ENCODE peak calls at places on chromosomes 12 and 14, in five cellular contexts. P, Z, Q, X and C are unnamed samples.

GRCh38 chr12:119839201-119839600 is 37.9 kb downstream of the CIT start:
- DNase-seq in X (no peak), Q (no peak), P (no peak), Z (no peak), C (no peak)

GRCh38 chr12:65561798-65562382 is 262.4 kb upstream of the HMGA2 start:
- DNase-seq in Z (peak; percentile 78), Q (no peak), X (no peak), P (no peak), C (no peak)

GRCh38 chr14:37595809-37596595 is 573 bp downstream of the TTC6 start:
- DNase-seq in P (no peak), Z (no peak), X (no peak), Q (peak; percentile 46), C (peak; percentile 91)

GRCh38 chr12:127383281-127383680 is 883.7 kb upstream of the TMEM132C start:
- DNase-seq in Q (no peak), Z (no peak), P (no peak), X (no peak), C (no peak)

GRCh38 chr12:57658890-57659289 is 25.9 kb upstream of the B4GALNT1 start:
- DNase-seq in Q (no peak), P (no peak), X (no peak), Z (no peak), C (no peak)

GRCh38 chr14:65096323-65097089 is 5.8 kb downstream of the MAX start:
- DNase-seq in X (peak; percentile 52), P (no peak), Z (peak; percentile 77), Q (no peak), C (no peak)

GRCh38 chr12:89682284-89682683 is 26.4 kb downstream of the ATP2B1 start:
- DNase-seq in P (no peak), Z (no peak), X (no peak), Q (no peak), C (no peak)

GRCh38 chr12:92619730-92620684 is 82.8 kb upstream of the PLEKHG7 start:
- DNase-seq in Q (no peak), Z (peak; percentile 17), P (no peak), X (no peak), C (no peak)

GRCh38 chr12:84624601-84625000 is 288.0 kb downstream of the SLC6A15 start:
- DNase-seq in P (no peak), Q (no peak), Z (no peak), X (no peak), C (no peak)

GRCh38 chr12:124361996-124362395 is 67.1 kb downstream of the RFLNA start:
- DNase-seq in X (no peak), P (no peak), Q (no peak), Z (no peak), C (no peak)

GRCh38 chr12:19454837-19455236 is 15.5 kb downstream of the AEBP2 start:
- DNase-seq in Q (no peak), X (no peak), Z (no peak), P (no peak), C (no peak)

GRCh38 chr12:67366530-67367196 is 97.5 kb downstream of the CAND1 start:
- DNase-seq in Z (peak; percentile 85), P (no peak), Q (no peak), X (no peak), C (no peak)

GRCh38 chr12:62693291-62694040 is 226.8 kb downstream of the MON2 start:
- DNase-seq in P (no peak), X (no peak), Z (peak; percentile 55), Q (no peak), C (no peak)

GRCh38 chr14:56299306-56299984 is 181.2 kb downstream of the PELI2 start:
- DNase-seq in Q (no peak), X (no peak), Z (no peak), P (no peak), C (no peak)

GRCh38 chr14:39773387-39773786 is 341.2 kb upstream of the FBXO33 start:
- DNase-seq in Z (no peak), P (no peak), X (no peak), Q (no peak), C (no peak)

GRCh38 chr12:66061557-66062279 is 68.8 kb downstream of the LLPH start:
- DNase-seq in Q (no peak), X (no peak), P (no peak), Z (peak; percentile 26), C (no peak)

GRCh38 chr14:79856357-79856756 is 354.9 kb downstream of the DIO2 start:
- DNase-seq in P (no peak), X (no peak), Q (no peak), Z (peak; percentile 66), C (no peak)

GRCh38 chr14:98889107-98889835 is 382.7 kb downstream of the BCL11B start:
- DNase-seq in P (no peak), Q (no peak), X (no peak), Z (no peak), C (no peak)

GRCh38 chr14:99322731-99323599 is 51.0 kb upstream of the BCL11B start:
- DNase-seq in P (no peak), Z (no peak), Q (no peak), X (no peak), C (peak; percentile 41)

GRCh38 chr14:100241279-100241678 is 2.3 kb downstream of the YY1 start:
- DNase-seq in P (no peak), Q (no peak), X (no peak), Z (no peak), C (no peak)

GRCh38 chr14:72254940-72255472 is 322.8 kb downstream of the RGS6 start:
- DNase-seq in Z (no peak), X (no peak), P (no peak), Q (no peak), C (no peak)

GRCh38 chr14:91870001-91870400 is 2.7 kb upstream of the TC2N start:
- DNase-seq in P (no peak), X (no peak), Z (no peak), Q (peak; percentile 94), C (no peak)

GRCh38 chr12:57998251-57998650 is 56.9 kb downstream of the ATP23 start:
- DNase-seq in Z (no peak), X (no peak), Q (no peak), P (no peak), C (no peak)

GRCh38 chr12:53184828-53185227 is 4.1 kb upstream of the CSAD start:
- DNase-seq in P (no peak), Z (no peak), Q (no peak), X (no peak), C (no peak)

GRCh38 chr12:103241184-103241583 is 254.6 kb downstream of the C12orf42 start:
- DNase-seq in Q (no peak), Z (no peak), X (no peak), P (no peak), C (no peak)

GRCh38 chr12:87930033-87930432 is 99.2 kb downstream of the C12orf50 start:
- DNase-seq in Z (peak; percentile 43), X (no peak), Q (no peak), P (no peak), C (no peak)

DNA sequence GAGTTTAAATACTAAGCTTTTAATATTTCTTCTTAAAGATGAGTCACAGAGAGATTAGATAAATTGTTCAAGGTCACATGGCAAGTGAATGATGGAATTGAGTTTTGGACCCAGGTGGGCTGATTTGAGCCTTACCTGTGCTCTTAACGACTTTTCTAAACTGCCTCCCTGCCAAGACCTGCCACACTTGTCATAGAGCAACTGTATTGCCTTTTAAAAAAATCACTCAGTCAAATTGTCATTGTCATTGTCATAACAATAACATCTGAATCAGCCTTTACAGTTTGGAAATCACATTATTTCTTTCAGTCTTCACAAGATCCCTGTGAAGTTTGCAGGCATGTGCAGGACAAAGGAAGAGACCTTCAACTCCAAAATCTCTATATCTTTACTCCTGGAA is 25.7 kb downstream of the SLC4A8 start:
- DNase-seq in Q (no peak), Z (no peak), P (no peak), X (no peak), C (no peak)
- H3K4me3 ChIP-seq in Q (no peak overlapping the region), Z (no peak overlapping the region), P (no peak overlapping the region), X (no peak overlapping the region), C (no peak overlapping the region)

DNA sequence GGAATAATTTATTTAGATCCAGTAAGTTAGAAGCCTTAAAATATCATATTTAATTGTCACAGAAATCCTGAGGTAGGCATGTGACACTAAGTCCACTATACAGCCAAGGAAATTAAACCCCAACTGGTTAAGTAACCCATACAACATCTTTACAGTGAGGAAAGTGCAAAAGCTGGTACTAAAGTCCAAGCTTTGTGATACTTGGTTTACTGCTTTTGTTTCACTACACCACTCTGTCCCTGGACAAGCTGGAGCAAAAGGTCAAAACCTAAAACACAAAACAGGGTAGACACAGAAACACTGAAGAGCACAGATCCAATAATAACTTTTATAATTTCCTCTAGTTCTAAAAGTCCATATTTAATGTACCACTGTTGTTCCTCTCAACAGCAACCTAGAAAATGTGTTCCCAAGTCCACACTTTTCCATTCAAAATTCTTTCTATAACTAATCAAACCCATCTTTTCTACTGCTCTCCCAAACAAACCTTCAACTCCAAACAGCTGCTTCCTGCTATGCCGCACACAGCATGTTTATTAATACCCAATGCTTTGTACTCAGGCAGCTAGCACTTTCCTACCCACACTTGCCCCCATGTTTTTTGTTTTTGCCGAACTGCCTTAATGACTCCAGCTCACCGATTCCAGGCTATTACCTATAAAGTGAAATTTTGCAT is 90.9 kb downstream of the MED13L start:
- DNase-seq in Z (no peak), Q (no peak), X (no peak), P (no peak), C (no peak)
- H3K27ac ChIP-seq in Z (peak overlapping the region; percentile 85), Q (no peak overlapping the region), X (no peak overlapping the region), P (no peak overlapping the region), C (no peak overlapping the region)

GRCh38 chr12:113464852-113465719 is 6.6 kb downstream of the LHX5 start:
- DNase-seq in P (no peak), Z (no peak), X (no peak), Q (no peak), C (peak; percentile 57)
- H3K4me1 ChIP-seq in P (peaks cover 45% of the 10 kb centered on the region), Z (no peaks in the 10 kb centered on the region), X (peaks cover 17% of the 10 kb centered on the region), Q (peaks cover 27% of the 10 kb centered on the region), C (peaks cover 31% of the 10 kb centered on the region)

GRCh38 chr14:94596361-94596760 is 15.1 kb downstream of the SERPINA5 start:
- DNase-seq in Q (no peak), X (no peak), Z (no peak), P (no peak), C (no peak)
- H3K4me3 ChIP-seq in Q (no peak overlapping the region), X (no peak overlapping the region), Z (no peak overlapping the region), P (no peak overlapping the region), C (no peak overlapping the region)

GRCh38 chr14:21866479-21866878 is 192.9 kb upstream of the OR4E1 start:
- DNase-seq in X (no peak), Q (no peak), Z (peak; percentile 13), P (no peak), C (no peak)

GRCh38 chr14:21863289-21863688 is 189.7 kb upstream of the OR4E1 start:
- DNase-seq in P (no peak), Q (no peak), X (no peak), Z (no peak), C (no peak)

GRCh38 chr14:21868442-21869046 is 194.9 kb upstream of the OR4E1 start:
- DNase-seq in P (no peak), Q (peak; percentile 86), X (no peak), Z (peak; percentile 65), C (no peak)

GRCh38 chr14:21867541-21867940 is 193.9 kb upstream of the OR4E1 start:
- DNase-seq in Q (no peak), X (no peak), P (no peak), Z (peak; percentile 55), C (no peak)
- H3K27ac ChIP-seq in Q (peak overlapping the region; percentile 47), X (no peak overlapping the region), P (no peak overlapping the region), Z (no peak overlapping the region), C (no peak overlapping the region)